ENCODE peak calls at places on chromosomes 4 and X, in five cellular contexts. Q, L, G, T and S are unnamed samples.

GRCh38 chr4:182231503-182231902 is 11.7 kb upstream of the TENM3 start:
- DNase-seq in L (no peak), G (no peak), Q (no peak), T (no peak), S (no peak)

GRCh38 chr4:41796545-41797210 is 48.2 kb upstream of the PHOX2B start:
- DNase-seq in G (no peak), L (no peak), Q (no peak), T (no peak), S (no peak)

GRCh38 chrX:85922821-85923220 is 124.5 kb downstream of the CHM start:
- DNase-seq in Q (peak), G (no peak), L (peak), T (no peak), S (peak)

GRCh38 chr4:142474398-142475087 is 371.6 kb downstream of the INPP4B start:
- DNase-seq in L (no peak), Q (no peak), G (no peak), T (no peak), S (peak)

GRCh38 chr4:76571274-76571673 is 136.2 kb downstream of the SHROOM3 start:
- DNase-seq in L (no peak), G (no peak), T (no peak), Q (no peak), S (no peak)

GRCh38 chrX:56248492-56248891 is 16.3 kb downstream of the KLF8 start:
- DNase-seq in T (peak), Q (no peak), G (peak), L (no peak), S (peak)

GRCh38 chr4:182189107-182189878 is 53.9 kb upstream of the TENM3 start:
- DNase-seq in T (no peak), L (peak), Q (peak), G (no peak), S (peak)

GRCh38 chr4:48269861-48270515 is 350 bp upstream of the TEC start:
- DNase-seq in L (no peak), T (peak), G (peak), Q (no peak), S (peak)

GRCh38 chrX:45232139-45232538 is 31.5 kb upstream of the DIPK2B start:
- DNase-seq in Q (no peak), L (no peak), T (no peak), G (no peak), S (no peak)

GRCh38 chr4:8427761-8428287 is 12.7 kb downstream of the ACOX3 start:
- DNase-seq in Q (no peak), L (no peak), G (no peak), T (no peak), S (peak)